ENCODE peak calls at places on chromosome 14, in five cellular contexts. Y is IMR-90, J is posterior cingulate gyrus, O is GM10248, C is fibroblast of the conjunctiva. Q is an unnamed sample.

GRCh38 chr14:90397401-90398314 is 829 bp downstream of the CALM1 start:
- DNase-seq in Y (peak), J (no peak), O (peak), C (no peak), Q (no peak)

GRCh38 chr14:76761198-76761848 is at the start of gene VASH1:
- DNase-seq in Y (peak), J (peak), O (peak), C (peak), Q (no peak)

GRCh38 chr14:25094171-25094907 is 44.4 kb upstream of the STXBP6 start:
- DNase-seq in Y (peak), J (no peak), O (no peak), C (no peak), Q (no peak)

GRCh38 chr14:29242755-29243340 is 476.3 kb downstream of the FOXG1 start:
- DNase-seq in Y (peak), J (no peak), O (no peak), C (no peak), Q (no peak)

GRCh38 chr14:100557658-100558057 is 29.6 kb downstream of the BEGAIN start:
- DNase-seq in Y (peak), J (no peak), O (no peak), C (no peak), Q (no peak)

GRCh38 chr14:95433094-95433478 is 83.4 kb downstream of the SYNE3 start:
- DNase-seq in Y (no peak), J (no peak), O (no peak), C (no peak), Q (no peak)

GRCh38 chr14:76779221-76780057 is 18.2 kb downstream of the VASH1 start:
- DNase-seq in Y (no peak), J (no peak), O (no peak), C (no peak), Q (no peak)

GRCh38 chr14:90677484-90678045 is 138.7 kb downstream of the TTC7B start:
- DNase-seq in Y (peak), J (no peak), O (no peak), C (peak), Q (no peak)

GRCh38 chr14:79318371-79318770 is 892.9 kb downstream of the DIO2 start:
- DNase-seq in Y (peak), J (no peak), O (no peak), C (no peak), Q (no peak)

GRCh38 chr14:92425101-92425500 is 88.5 kb upstream of the RIN3 start:
- DNase-seq in Y (peak), J (no peak), O (no peak), C (no peak), Q (no peak)

GRCh38 chr14:55610717-55611370 is 30.8 kb downstream of the KTN1 start:
- DNase-seq in Y (no peak), J (no peak), O (no peak), C (no peak), Q (no peak)

GRCh38 chr14:68789002-68789797 is 3.7 kb downstream of the ZFP36L1 start:
- DNase-seq in Y (peak), J (peak), O (peak), C (no peak), Q (peak)

GRCh38 chr14:20618328-20618749 is 23.2 kb downstream of the OR6S1 start:
- DNase-seq in Y (no peak), J (no peak), O (no peak), C (no peak), Q (no peak)

GRCh38 chr14:50675597-50675996 is 7.5 kb upstream of the SAV1 start:
- DNase-seq in Y (peak), J (no peak), O (no peak), C (no peak), Q (no peak)

GRCh38 chr14:69712637-69713088 is 54.3 kb upstream of the SRSF5 start:
- DNase-seq in Y (no peak), J (no peak), O (no peak), C (no peak), Q (no peak)

GRCh38 chr14:55846852-55847471 is 267.0 kb downstream of the KTN1 start:
- DNase-seq in Y (peak), J (peak), O (no peak), C (no peak), Q (no peak)

Q was measured in SK-N-MC.